ENCODE peak calls at places on chromosomes 5 and 9, in eight cellular contexts. O is GM12878, U is endodermal cell, F is body of pancreas, N is AG10803, T is adrenal gland, D is endothelial cell, Y is H9. H is an unnamed sample.

GRCh38 chr9:37061763-37062162 is 27.7 kb upstream of the PAX5 start:
- DNase-seq in O (no peak), U (no peak), F (no peak), N (peak; percentile 11), T (no peak), D (no peak), Y (no peak), H (no peak)

GRCh38 chr9:126591083-126591482 is 22.6 kb upstream of the LMX1B start:
- DNase-seq in O (no peak), U (peak; percentile 59), F (no peak), N (no peak), T (no peak), D (no peak), Y (no peak), H (no peak)

GRCh38 chr9:91426123-91426745 is 2.6 kb upstream of the NFIL3 start:
- DNase-seq in O (no peak), U (no peak), F (no peak), N (peak; percentile 54), T (no peak), D (no peak), Y (no peak), H (peak; percentile 56)

GRCh38 chr5:126359884-126360283 is 63.3 kb upstream of the GRAMD2B start:
- DNase-seq in O (peak; percentile 32), U (no peak), F (no peak), N (no peak), T (no peak), D (no peak), Y (no peak), H (no peak)

GRCh38 chr5:55226027-55226933 is 835 bp downstream of the MCIDAS start:
- DNase-seq in O (no peak), U (peak; percentile 94), F (peak; percentile 62), N (peak; percentile 13), T (no peak), D (peak; percentile 72), Y (peak; percentile 87), H (peak; percentile 74)

GRCh38 chr5:11240293-11241190 is 479.5 kb upstream of the DAP start:
- DNase-seq in O (no peak), U (no peak), F (no peak), N (no peak), T (no peak), D (no peak), Y (no peak), H (no peak)

GRCh38 chr5:36720688-36721087 is 114.3 kb downstream of the SLC1A3 start:
- DNase-seq in O (no peak), U (no peak), F (no peak), N (no peak), T (no peak), D (no peak), Y (no peak), H (peak; percentile 28)

GRCh38 chr5:36392818-36393217 is 91.1 kb upstream of the RANBP3L start:
- DNase-seq in O (no peak), U (no peak), F (no peak), N (peak; percentile 87), T (no peak), D (no peak), Y (no peak), H (no peak)

GRCh38 chr5:171421331-171422262 is 2.1 kb downstream of the FGF18 start:
- DNase-seq in O (no peak), U (peak; percentile 55), F (no peak), N (no peak), T (peak; percentile 35), D (no peak), Y (peak; percentile 31), H (no peak)

GRCh38 chr9:100601216-100601615 is 23.3 kb downstream of the CAVIN4 start:
- DNase-seq in O (no peak), U (peak; percentile 89), F (peak; percentile 44), N (peak; percentile 56), T (peak; percentile 62), D (peak; percentile 75), Y (peak; percentile 81), H (peak; percentile 42)

GRCh38 chr9:103041961-103042360 is 46.8 kb downstream of the CYLC2 start:
- DNase-seq in O (no peak), U (peak; percentile 43), F (no peak), N (no peak), T (no peak), D (no peak), Y (no peak), H (no peak)

GRCh38 chr9:86434039-86434726 is 80.0 kb upstream of the TUT7 start:
- DNase-seq in O (no peak), U (no peak), F (no peak), N (peak; percentile 84), T (no peak), D (peak; percentile 22), Y (no peak), H (peak; percentile 48)

GRCh38 chr9:94945191-94946144 is 219.0 kb downstream of the AOPEP start:
- DNase-seq in O (no peak), U (peak; percentile 30), F (no peak), N (peak; percentile 87), T (peak; percentile 69), D (no peak), Y (no peak), H (no peak)

GRCh38 chr5:14873093-14873492 is 1.5 kb upstream of the ANKH start:
- DNase-seq in O (no peak), U (peak; percentile 69), F (no peak), N (no peak), T (no peak), D (no peak), Y (no peak), H (no peak)

GRCh38 chr5:172692981-172693380 is 51.9 kb downstream of the NEURL1B start:
- DNase-seq in O (no peak), U (no peak), F (no peak), N (peak; percentile 22), T (no peak), D (no peak), Y (no peak), H (no peak)

GRCh38 chr9:38345851-38346755 is 46.4 kb upstream of the ALDH1B1 start:
- DNase-seq in O (no peak), U (peak; percentile 37), F (peak; percentile 3), N (no peak), T (peak; percentile 17), D (no peak), Y (peak; percentile 14), H (no peak)

GRCh38 chr9:121463026-121463827 is 36.4 kb downstream of the GGTA1 start:
- DNase-seq in O (no peak), U (peak; percentile 95), F (peak; percentile 25), N (no peak), T (peak; percentile 79), D (peak; percentile 82), Y (peak; percentile 73), H (no peak)

GRCh38 chr9:24616858-24617257 is 71.2 kb upstream of the IZUMO3 start:
- DNase-seq in O (no peak), U (no peak), F (no peak), N (no peak), T (no peak), D (no peak), Y (no peak), H (no peak)

GRCh38 chr9:86077286-86077685 is 22.1 kb downstream of the GOLM1 start:
- DNase-seq in O (no peak), U (no peak), F (no peak), N (no peak), T (peak; percentile 56), D (no peak), Y (no peak), H (no peak)

GRCh38 chr5:157324237-157324636 is 58.3 kb downstream of the CYFIP2 start:
- DNase-seq in O (no peak), U (peak; percentile 79), F (no peak), N (no peak), T (no peak), D (peak; percentile 30), Y (peak; percentile 49), H (no peak)
- TF ChIP-seq CTCF in O (peak; percentile 13), U (peak; percentile 73), F (no peak), N (peak; percentile 40), T (no peak), D (peak; percentile 33), Y (peak; percentile 80), H (no peak)

DNA sequence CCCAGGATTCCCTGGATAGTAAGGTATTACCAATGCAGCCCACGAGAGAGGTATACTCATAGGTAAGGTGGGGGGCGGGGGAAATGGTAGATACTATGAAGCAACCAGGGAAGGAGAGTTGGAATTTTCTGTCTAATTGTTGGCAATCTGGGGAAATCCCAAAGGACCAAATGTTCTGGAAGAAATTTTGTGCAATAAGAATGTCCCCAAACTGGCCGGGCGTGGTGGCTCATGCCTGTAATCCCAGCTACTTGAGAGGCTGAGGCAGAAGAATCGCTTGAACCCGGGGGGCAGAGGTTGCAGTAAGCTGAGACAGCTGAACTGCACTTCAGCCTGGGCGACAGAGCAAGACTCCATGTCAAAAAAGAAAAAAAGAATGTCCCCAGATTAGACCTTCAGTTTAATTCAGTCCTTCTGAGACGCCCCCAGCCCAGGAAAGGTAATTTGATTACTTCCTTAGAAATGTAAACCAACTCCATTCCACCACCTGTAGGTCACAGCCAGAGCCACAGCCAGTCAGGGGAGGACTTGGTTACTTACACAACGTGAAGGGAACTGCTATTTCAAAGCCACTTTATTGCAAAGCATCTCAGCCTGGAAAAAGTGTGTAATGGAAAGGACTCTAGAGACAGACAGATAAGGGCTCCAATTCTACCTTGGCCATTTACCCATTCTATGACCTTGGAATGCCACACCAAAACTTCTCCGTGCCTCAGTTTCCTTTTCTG is 50.0 kb upstream of the KLF4 start:
- DNase-seq in O (no peak), U (peak; percentile 78), F (no peak), N (no peak), T (no peak), D (no peak), Y (peak; percentile 71), H (no peak)
- TF ChIP-seq CTCF in O (no peak), U (peak; percentile 67), F (no peak), N (no peak), T (no peak), D (no peak), Y (peak; percentile 48), H (no peak)

GRCh38 chr9:135726138-135726853 is 24.3 kb downstream of the KCNT1 start:
- DNase-seq in O (no peak), U (no peak), F (no peak), N (no peak), T (no peak), D (no peak), Y (no peak), H (no peak)
- TF ChIP-seq CTCF in O (peak; percentile 18), U (peak; percentile 47), F (no peak), N (no peak), T (no peak), D (no peak), Y (peak; percentile 38), H (peak; percentile 19)

GRCh38 chr5:141360685-141361084 is 891 bp downstream of the PCDHGB2 start:
- DNase-seq in O (no peak), U (no peak), F (no peak), N (no peak), T (no peak), D (no peak), Y (no peak), H (no peak)

GRCh38 chr5:141359790-141360426 is at the start of gene PCDHGB2:
- DNase-seq in O (no peak), U (peak; percentile 63), F (no peak), N (peak; percentile 55), T (no peak), D (peak; percentile 26), Y (peak; percentile 50), H (peak; percentile 46)

GRCh38 chr5:141366016-141366896 is 2.3 kb downstream of the PCDHGA5 start:
- DNase-seq in O (no peak), U (no peak), F (no peak), N (no peak), T (no peak), D (no peak), Y (no peak), H (no peak)

GRCh38 chr5:141362719-141363118 is 1.2 kb upstream of the PCDHGA5 start:
- DNase-seq in O (no peak), U (no peak), F (no peak), N (no peak), T (no peak), D (no peak), Y (no peak), H (no peak)

GRCh38 chr5:141363952-141364660 is at the start of gene PCDHGA5:
- DNase-seq in O (no peak), U (no peak), F (no peak), N (peak; percentile 26), T (no peak), D (no peak), Y (no peak), H (no peak)
- TF ChIP-seq CTCF in O (no peak), U (no peak), F (no peak), N (peak; percentile 36), T (no peak), D (no peak), Y (no peak), H (no peak)

H was measured in GM10248.